ENCODE peak calls at places on chromosomes 12 and 14, in seven cellular contexts. W, U, O, N, Y, X and M are unnamed samples.

GRCh38 chr12:53180931-53181645 is 363 bp upstream of the CSAD start:
- DNase-seq in W (no peak), U (peak), O (peak), N (peak), Y (peak), X (no peak), M (peak)

GRCh38 chr14:58690801-58691516 is 53.2 kb downstream of the DACT1 start:
- DNase-seq in W (no peak), U (no peak), O (no peak), N (no peak), Y (peak), X (no peak), M (peak)

GRCh38 chr12:116592116-116592637 is 33.0 kb downstream of the MAP1LC3B2 start:
- DNase-seq in W (no peak), U (no peak), O (peak), N (no peak), Y (no peak), X (no peak), M (no peak)

GRCh38 chr14:77882098-77882497 is 82.2 kb downstream of the ADCK1 start:
- DNase-seq in W (no peak), U (no peak), O (peak), N (no peak), Y (peak), X (no peak), M (peak)

GRCh38 chr12:100141998-100142850 is 450 bp downstream of the BLTP3B start:
- DNase-seq in W (no peak), U (no peak), O (peak), N (peak), Y (peak), X (peak), M (peak)

GRCh38 chr12:1796515-1797010 is 23.8 kb upstream of the LRTM2 start:
- DNase-seq in W (peak), U (no peak), O (peak), N (no peak), Y (no peak), X (peak), M (no peak)

GRCh38 chr12:113697646-113698504 is 226.2 kb upstream of the LHX5 start:
- DNase-seq in W (no peak), U (no peak), O (no peak), N (no peak), Y (no peak), X (no peak), M (peak)

GRCh38 chr12:67698711-67699603 is 50.4 kb downstream of the DYRK2 start:
- DNase-seq in W (peak), U (peak), O (peak), N (no peak), Y (no peak), X (peak), M (no peak)

GRCh38 chr14:63604626-63605025 is 37.0 kb downstream of the WDR89 start:
- DNase-seq in W (no peak), U (no peak), O (no peak), N (no peak), Y (no peak), X (no peak), M (no peak)

GRCh38 chr12:55829967-55830600 is 697 bp upstream of the DNAJC14 start:
- DNase-seq in W (peak), U (no peak), O (no peak), N (peak), Y (no peak), X (peak), M (peak)

GRCh38 chr12:131606218-131606899 is 104.5 kb upstream of the SFSWAP start:
- DNase-seq in W (no peak), U (no peak), O (no peak), N (no peak), Y (no peak), X (no peak), M (no peak)

GRCh38 chr14:81454572-81455218 is 54.6 kb upstream of the STON2 start:
- DNase-seq in W (no peak), U (no peak), O (no peak), N (no peak), Y (no peak), X (no peak), M (no peak)

GRCh38 chr12:12506541-12506940 is 56.1 kb downstream of the DUSP16 start:
- DNase-seq in W (no peak), U (peak), O (peak), N (no peak), Y (no peak), X (no peak), M (no peak)